ENCODE peak calls at places on chromosomes 11 and 22, in four cellular contexts. I, Q, S and P are unnamed samples.

GRCh38 chr11:82790723-82791487 is 57.2 kb upstream of the FAM181B start:
- DNase-seq in I (no peak), Q (no peak), S (no peak), P (peak; percentile 11)

GRCh38 chr11:86896486-86896885 is 58.7 kb downstream of the FZD4 start:
- DNase-seq in I (no peak), Q (no peak), S (no peak), P (no peak)

GRCh38 chr22:48188211-48188845 is 1425.9 kb downstream of the TBC1D22A start:
- DNase-seq in I (no peak), Q (no peak), S (peak; percentile 8), P (no peak)

GRCh38 chr11:65867284-65868071 is 5.1 kb downstream of the EFEMP2 start:
- DNase-seq in I (no peak), Q (no peak), S (no peak), P (no peak)

GRCh38 chr22:24525416-24526037 is 29.4 kb downstream of the GUCD1 start:
- DNase-seq in I (peak; percentile 73), Q (peak; percentile 94), S (peak; percentile 92), P (peak; percentile 92)

GRCh38 chr11:12118940-12119339 is 8.6 kb downstream of the MICAL2 start:
- DNase-seq in I (no peak), Q (no peak), S (no peak), P (no peak)

GRCh38 chr11:8312966-8313365 is 49.3 kb upstream of the LMO1 start:
- DNase-seq in I (no peak), Q (no peak), S (no peak), P (no peak)

GRCh38 chr11:75667831-75668507 is 869 bp downstream of the MAP6 start:
- DNase-seq in I (no peak), Q (no peak), S (peak; percentile 23), P (no peak)

GRCh38 chr11:42762348-42762747 is 549.4 kb upstream of the API5 start:
- DNase-seq in I (no peak), Q (no peak), S (no peak), P (no peak)

GRCh38 chr11:73402834-73403185 is 26.6 kb downstream of the RELT start:
- DNase-seq in I (no peak), Q (no peak), S (peak; percentile 57), P (no peak)

GRCh38 chr22:37742374-37743092 is 45.7 kb downstream of the TRIOBP start:
- DNase-seq in I (peak; percentile 56), Q (peak; percentile 66), S (no peak), P (peak; percentile 58)

GRCh38 chr11:9066432-9066925 is 24.9 kb downstream of the SCUBE2 start:
- DNase-seq in I (no peak), Q (no peak), S (no peak), P (no peak)

GRCh38 chr11:107018274-107018901 is at the start of gene GUCY1A2:
- DNase-seq in I (no peak), Q (no peak), S (no peak), P (no peak)

GRCh38 chr11:35748644-35749043 is 86.1 kb downstream of the TRIM44 start:
- DNase-seq in I (no peak), Q (no peak), S (no peak), P (no peak)

GRCh38 chr22:17972385-17973181 is 51.8 kb downstream of the MICAL3 start:
- DNase-seq in I (no peak), Q (no peak), S (no peak), P (peak; percentile 32)

GRCh38 chr11:126716456-126717083 is 284.0 kb downstream of the KIRREL3 start:
- DNase-seq in I (peak; percentile 15), Q (peak; percentile 66), S (peak; percentile 53), P (peak; percentile 45)

GRCh38 chr11:118870396-118871343 is 13.0 kb upstream of the CXCR5 start:
- DNase-seq in I (no peak), Q (peak; percentile 79), S (peak; percentile 80), P (no peak)

GRCh38 chr11:90434858-90435257 is 212.0 kb upstream of the CHORDC1 start:
- DNase-seq in I (no peak), Q (no peak), S (no peak), P (peak; percentile 5)

GRCh38 chr11:7635137-7635536 is 38.2 kb downstream of the CYB5R2 start:
- DNase-seq in I (no peak), Q (peak; percentile 58), S (no peak), P (peak; percentile 31)

GRCh38 chr22:20585640-20586402 is 78.4 kb downstream of the MED15 start:
- DNase-seq in I (no peak), Q (no peak), S (no peak), P (no peak)

GRCh38 chr11:14318581-14318981 is 40.4 kb downstream of the RRAS2 start:
- DNase-seq in I (no peak), Q (no peak), S (no peak), P (no peak)

GRCh38 chr22:35839811-35840739 is 122.4 kb downstream of the APOL5 start:
- DNase-seq in I (peak; percentile 88), Q (peak; percentile 87), S (peak; percentile 18), P (peak; percentile 96)

GRCh38 chr11:68569357-68569756 is 108.8 kb downstream of the PPP6R3 start:
- DNase-seq in I (no peak), Q (no peak), S (no peak), P (peak; percentile 9)

GRCh38 chr11:69301491-69302401 is 7.8 kb downstream of the MYEOV start:
- DNase-seq in I (peak; percentile 97), Q (peak; percentile 86), S (peak; percentile 44), P (peak; percentile 51)

GRCh38 chr11:102914238-102915043 is 39.7 kb upstream of the MMP12 start:
- DNase-seq in I (no peak), Q (peak; percentile 54), S (peak; percentile 30), P (peak; percentile 53)

GRCh38 chr22:36838119-36839030 is 21.5 kb upstream of the PVALB start:
- DNase-seq in I (no peak), Q (no peak), S (no peak), P (no peak)